ENCODE peak calls at places on chromosomes 2 and 18, in five cellular contexts. S is NAMALWA, K is omental fat pad, H is glutamatergic neuron, D is H54. O is an unnamed sample.

GRCh38 chr2:218003265-218003950 is 613 bp upstream of the TNS1 start:
- DNase-seq in S (no peak), K (no peak), H (no peak), D (no peak), O (peak)

GRCh38 chr18:46319793-46320192 is 215.6 kb downstream of the HAUS1 start:
- DNase-seq in S (no peak), K (no peak), H (no peak), D (no peak), O (no peak)

GRCh38 chr18:9617006-9617542 is 2.7 kb upstream of the PPP4R1 start:
- DNase-seq in S (no peak), K (no peak), H (no peak), D (no peak), O (no peak)

GRCh38 chr2:219416233-219416598 is 2.0 kb upstream of the DES start:
- DNase-seq in S (no peak), K (no peak), H (no peak), D (no peak), O (no peak)

GRCh38 chr2:107811376-107811775 is 15.3 kb upstream of the RGPD4 start:
- DNase-seq in S (no peak), K (no peak), H (no peak), D (no peak), O (no peak)

GRCh38 chr2:30807249-30807648 is at the start of gene CAPN13:
- DNase-seq in S (no peak), K (no peak), H (no peak), D (no peak), O (no peak)

GRCh38 chr2:207694811-207695281 is 16.6 kb upstream of the CCNYL1 start:
- DNase-seq in S (no peak), K (no peak), H (no peak), D (no peak), O (no peak)

GRCh38 chr2:156434461-156435291 is 1.5 kb upstream of the GPD2 start:
- DNase-seq in S (peak), K (no peak), H (no peak), D (no peak), O (no peak)

GRCh38 chr18:36468161-36468560 is 170.6 kb downstream of the FHOD3 start:
- DNase-seq in S (no peak), K (no peak), H (no peak), D (no peak), O (peak)

GRCh38 chr2:69518836-69519235 is 81.6 kb upstream of the NFU1 start:
- DNase-seq in S (no peak), K (no peak), H (peak), D (no peak), O (no peak)

GRCh38 chr2:36770542-36771287 is 74.2 kb downstream of the VIT start:
- DNase-seq in S (peak), K (no peak), H (peak), D (peak), O (peak)

GRCh38 chr2:46858697-46859080 is 56.9 kb downstream of the MCFD2 start:
- DNase-seq in S (no peak), K (no peak), H (no peak), D (no peak), O (no peak)

GRCh38 chr2:213545964-213546363 is 261.7 kb downstream of the SPAG16 start:
- DNase-seq in S (no peak), K (no peak), H (no peak), D (no peak), O (no peak)

GRCh38 chr2:217162533-217162932 is 302.7 kb upstream of the TNP1 start:
- DNase-seq in S (no peak), K (no peak), H (no peak), D (no peak), O (no peak)

GRCh38 chr2:9336209-9336533 is 87.2 kb downstream of the ITGB1BP1 start:
- DNase-seq in S (peak), K (no peak), H (no peak), D (no peak), O (no peak)

GRCh38 chr2:119294671-119295070 is 71.0 kb downstream of the STEAP3 start:
- DNase-seq in S (no peak), K (no peak), H (no peak), D (no peak), O (no peak)

GRCh38 chr2:216478151-216478550 is 20.5 kb upstream of the RPL37A start:
- DNase-seq in S (no peak), K (no peak), H (no peak), D (peak), O (no peak)

GRCh38 chr2:30772021-30772705 is 35.1 kb downstream of the CAPN13 start:
- DNase-seq in S (no peak), K (no peak), H (no peak), D (no peak), O (no peak)

GRCh38 chr2:132267372-132267771 is 105.6 kb upstream of the ANKRD30BL start:
- DNase-seq in S (no peak), K (no peak), H (no peak), D (no peak), O (no peak)